ENCODE peak calls at places on chromosomes 1 and 21, in five cellular contexts. V is heart right ventricle, C is dorsolateral prefrontal cortex, R is stomach, B is astrocyte. D is an unnamed sample.
A peak's percentile ranks its signal among the peaks of the same experiment; 100 is the strongest.

GRCh38 chr1:30977105-30977504 is 68.5 kb upstream of the SDC3 start:
- DNase-seq in V (no peak), C (no peak), R (no peak), B (peak; percentile 46), D (peak; percentile 29)

GRCh38 chr21:44497641-44498243 is 42.3 kb downstream of the KRTAP10-1 start:
- DNase-seq in V (no peak), C (no peak), R (no peak), B (no peak), D (no peak)

GRCh38 chr21:29849735-29850176 is 90.0 kb downstream of the GRIK1 start:
- DNase-seq in V (peak; percentile 39), C (peak; percentile 55), R (peak; percentile 35), B (peak; percentile 20), D (peak; percentile 57)

GRCh38 chr1:115338457-115338820 is 390 bp upstream of the NGF start:
- DNase-seq in V (no peak), C (no peak), R (no peak), B (no peak), D (no peak)

GRCh38 chr1:243731974-243732373 is 118.1 kb downstream of the AKT3 start:
- DNase-seq in V (no peak), C (no peak), R (no peak), B (peak; percentile 37), D (no peak)

GRCh38 chr1:29513357-29513756 is 277.0 kb downstream of the PTPRU start:
- DNase-seq in V (peak; percentile 23), C (no peak), R (peak; percentile 51), B (peak; percentile 65), D (peak; percentile 64)

GRCh38 chr1:29392486-29393450 is 156.4 kb downstream of the PTPRU start:
- DNase-seq in V (no peak), C (no peak), R (no peak), B (no peak), D (no peak)

GRCh38 chr1:31753623-31754349 is 10.4 kb downstream of the ADGRB2 start:
- DNase-seq in V (peak; percentile 65), C (peak; percentile 93), R (peak; percentile 80), B (no peak), D (no peak)

GRCh38 chr1:62823556-62823955 is 39.6 kb downstream of the ATG4C start:
- DNase-seq in V (no peak), C (no peak), R (no peak), B (peak; percentile 71), D (peak; percentile 22)

GRCh38 chr1:27724961-27725373 is 794 bp upstream of the FAM76A start:
- DNase-seq in V (peak; percentile 22), C (no peak), R (peak; percentile 54), B (no peak), D (no peak)

GRCh38 chr1:235527196-235527814 is 23.1 kb upstream of the B3GALNT2 start:
- DNase-seq in V (no peak), C (no peak), R (no peak), B (no peak), D (no peak)

GRCh38 chr1:239586128-239586527 is 199.8 kb downstream of the CHRM3 start:
- DNase-seq in V (no peak), C (no peak), R (no peak), B (no peak), D (no peak)

GRCh38 chr1:31605908-31606427 is 11.5 kb upstream of the HCRTR1 start:
- DNase-seq in V (no peak), C (no peak), R (peak; percentile 16), B (peak; percentile 88), D (peak; percentile 78)

GRCh38 chr1:72285074-72285425 is 2.7 kb upstream of the NEGR1 start:
- DNase-seq in V (no peak), C (peak; percentile 72), R (no peak), B (no peak), D (no peak)

GRCh38 chr1:221117548-221117951 is 238.3 kb downstream of the HLX start:
- DNase-seq in V (peak; percentile 45), C (no peak), R (no peak), B (peak; percentile 90), D (peak; percentile 50)

GRCh38 chr1:199463521-199464127 is 563.9 kb upstream of the NR5A2 start:
- DNase-seq in V (no peak), C (no peak), R (peak; percentile 26), B (peak; percentile 59), D (peak; percentile 78)
- TF ChIP-seq CTCF in V (no peak), C (no peak), R (no peak), B (peak; percentile 76), D (peak; percentile 80)

DNA sequence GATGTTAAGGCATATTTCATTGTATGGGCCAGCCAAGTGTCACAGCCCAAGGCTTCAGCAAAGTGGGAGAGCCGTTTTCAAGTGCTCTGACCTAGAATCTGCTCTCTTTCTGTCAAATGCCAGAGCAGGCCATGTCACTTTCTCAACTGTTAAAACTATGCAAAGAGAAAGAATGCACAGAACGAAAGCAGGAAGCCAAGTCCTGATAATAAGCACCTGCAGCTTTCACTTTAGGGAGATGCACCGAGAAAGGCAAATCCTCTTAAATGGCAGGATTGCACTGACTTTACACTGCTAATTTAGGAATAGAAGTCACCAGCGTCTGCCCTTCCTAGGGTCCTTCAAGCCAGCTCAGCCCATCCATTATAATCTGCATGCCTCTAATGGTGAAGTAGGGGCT is 49.2 kb upstream of the NTPCR start:
- DNase-seq in V (no peak), C (no peak), R (no peak), B (no peak), D (no peak)
- H3K4me3 ChIP-seq in V (no peak overlapping the region), C (no peak overlapping the region), R (no peak overlapping the region), B (no peak overlapping the region), D (no peak overlapping the region)

GRCh38 chr1:248821641-248822040 is 4.1 kb downstream of the SH3BP5L start:
- DNase-seq in V (no peak), C (no peak), R (no peak), B (no peak), D (no peak)
- H3K27ac ChIP-seq in V (peak overlapping the region; percentile 91), C (no peak overlapping the region), R (no peak overlapping the region), B (peak overlapping the region; percentile 95), D (peak overlapping the region; percentile 17)

GRCh38 chr1:23177438-23178380 is 9.1 kb upstream of the LUZP1 start:
- DNase-seq in V (peak; percentile 91), C (peak; percentile 78), R (peak; percentile 64), B (peak; percentile 72), D (peak; percentile 78)
- TF ChIP-seq CTCF in V (peak; percentile 31), C (no peak), R (no peak), B (no peak), D (no peak)

GRCh38 chr1:5105744-5106143 is 451.3 kb downstream of the AJAP1 start:
- DNase-seq in V (no peak), C (no peak), R (no peak), B (no peak), D (no peak)

GRCh38 chr1:5109652-5110051 is 455.2 kb downstream of the AJAP1 start:
- DNase-seq in V (no peak), C (no peak), R (no peak), B (no peak), D (no peak)

GRCh38 chr1:5108740-5109139 is 454.3 kb downstream of the AJAP1 start:
- DNase-seq in V (no peak), C (no peak), R (no peak), B (no peak), D (no peak)

GRCh38 chr1:5110508-5110907 is 456.1 kb downstream of the AJAP1 start:
- DNase-seq in V (no peak), C (no peak), R (no peak), B (no peak), D (no peak)

DNA sequence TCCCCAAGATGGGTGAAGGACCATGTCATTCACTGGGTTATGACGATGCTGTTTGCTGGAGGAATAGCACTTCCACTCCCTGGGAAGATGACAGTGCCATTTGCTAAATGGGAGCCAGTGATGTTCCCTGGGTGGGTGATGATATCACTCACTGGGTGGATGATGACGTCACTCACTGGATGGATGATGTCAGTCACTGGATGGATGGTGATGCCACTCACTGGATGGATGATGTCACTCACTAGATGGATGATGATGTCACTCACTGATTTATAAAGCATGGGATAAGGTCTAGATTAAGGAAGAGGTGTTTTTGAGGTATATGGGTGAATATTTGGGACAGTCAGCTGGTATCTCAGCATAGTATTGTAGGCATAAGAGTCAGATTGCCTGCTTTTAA is 457.2 kb downstream of the AJAP1 start:
- DNase-seq in V (no peak), C (no peak), R (no peak), B (no peak), D (no peak)
- H3K4me3 ChIP-seq in V (no peak overlapping the region), C (no peak overlapping the region), R (no peak overlapping the region), B (no peak overlapping the region), D (no peak overlapping the region)

DNA sequence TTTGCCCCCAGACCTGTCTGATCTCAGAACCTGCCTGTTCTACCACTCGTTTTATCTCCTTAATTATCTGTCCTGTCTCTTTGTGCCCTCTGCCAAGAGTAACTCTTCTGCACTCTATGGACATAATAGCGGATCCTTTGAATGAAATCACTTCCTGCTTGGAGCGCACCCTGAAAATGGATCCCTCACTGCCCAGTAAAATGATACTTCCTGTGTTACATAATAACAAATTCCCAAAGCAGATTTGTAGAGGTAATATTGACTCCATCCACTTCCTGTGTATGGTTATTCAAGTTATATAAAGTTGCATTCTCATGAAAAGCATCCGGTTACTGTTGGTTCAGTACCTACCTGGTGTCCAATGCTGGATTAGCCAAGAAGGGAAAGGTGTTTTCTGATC is 246.0 kb downstream of the TRABD2B start:
- DNase-seq in V (no peak), C (no peak), R (no peak), B (no peak), D (no peak)
- H3K27ac ChIP-seq in V (no peak overlapping the region), C (no peak overlapping the region), R (no peak overlapping the region), B (no peak overlapping the region), D (no peak overlapping the region)

GRCh38 chr1:61436016-61436415 is 288.9 kb downstream of the TM2D1 start:
- DNase-seq in V (no peak), C (no peak), R (no peak), B (no peak), D (no peak)
- TF ChIP-seq CTCF in V (peak; percentile 27), C (no peak), R (no peak), B (no peak), D (peak; percentile 46)

D was measured in brain microvascular endothelial cell.